ENCODE peak calls at places on chromosomes 3 and 15, in five cellular contexts. One of them, this sample, is unnamed.
A peak's percentile ranks its signal among the peaks of the same experiment; 100 is the strongest.

GRCh38 chr3:138395865-138396751 is 38.3 kb upstream of the ESYT3 start:
- DNase-seq in CD4-positive, alpha-beta T cell: no peak
- DNase-seq in tibial nerve: no peak
- DNase-seq in GM23338: no peak
- DNase-seq in astrocyte of the spinal cord: no peak
- DNase-seq in this sample: no peak

GRCh38 chr3:147162743-147163142 is 243.6 kb downstream of the ZIC4 start:
- DNase-seq in CD4-positive, alpha-beta T cell: no peak
- DNase-seq in GM23338: no peak
- DNase-seq in tibial nerve: no peak
- DNase-seq in astrocyte of the spinal cord: no peak
- DNase-seq in this sample: no peak

GRCh38 chr3:117063910-117064309 is 354.3 kb downstream of the TUSC7 start:
- DNase-seq in CD4-positive, alpha-beta T cell: no peak
- DNase-seq in GM23338: no peak
- DNase-seq in astrocyte of the spinal cord: peak; percentile 16
- DNase-seq in tibial nerve: peak; percentile 28
- DNase-seq in this sample: no peak

GRCh38 chr3:37308247-37308646 is 133.9 kb upstream of the LRRFIP2 start:
- DNase-seq in tibial nerve: no peak
- DNase-seq in GM23338: peak; percentile 53
- DNase-seq in CD4-positive, alpha-beta T cell: no peak
- DNase-seq in astrocyte of the spinal cord: peak; percentile 49
- DNase-seq in this sample: no peak

GRCh38 chr3:155184027-155184426 is 103.9 kb downstream of the MME start:
- DNase-seq in GM23338: no peak
- DNase-seq in tibial nerve: no peak
- DNase-seq in astrocyte of the spinal cord: peak; percentile 12
- DNase-seq in CD4-positive, alpha-beta T cell: no peak
- DNase-seq in this sample: no peak

GRCh38 chr3:14170569-14171159 is 7.7 kb downstream of the XPC start:
- DNase-seq in CD4-positive, alpha-beta T cell: no peak
- DNase-seq in astrocyte of the spinal cord: peak; percentile 45
- DNase-seq in tibial nerve: no peak
- DNase-seq in GM23338: no peak
- DNase-seq in this sample: no peak

GRCh38 chr3:133570139-133570936 is 3.1 kb upstream of the CDV3 start:
- DNase-seq in GM23338: peak; percentile 51
- DNase-seq in CD4-positive, alpha-beta T cell: no peak
- DNase-seq in astrocyte of the spinal cord: peak; percentile 89
- DNase-seq in tibial nerve: no peak
- DNase-seq in this sample: no peak

GRCh38 chr3:16249336-16249735 is 15.4 kb downstream of the DPH3 start:
- DNase-seq in GM23338: peak; percentile 86
- DNase-seq in CD4-positive, alpha-beta T cell: no peak
- DNase-seq in astrocyte of the spinal cord: peak; percentile 34
- DNase-seq in tibial nerve: no peak
- DNase-seq in this sample: no peak

GRCh38 chr3:19937459-19938362 is 3.7 kb upstream of the EFHB start:
- DNase-seq in CD4-positive, alpha-beta T cell: no peak
- DNase-seq in astrocyte of the spinal cord: peak; percentile 32
- DNase-seq in GM23338: peak; percentile 18
- DNase-seq in tibial nerve: no peak
- DNase-seq in this sample: no peak

GRCh38 chr3:152139651-152140050 is 129.1 kb upstream of the MBNL1 start:
- DNase-seq in CD4-positive, alpha-beta T cell: no peak
- DNase-seq in tibial nerve: no peak
- DNase-seq in GM23338: no peak
- DNase-seq in astrocyte of the spinal cord: no peak
- DNase-seq in this sample: no peak

GRCh38 chr3:52339612-52340011 is 23.5 kb downstream of the DNAH1 start:
- DNase-seq in astrocyte of the spinal cord: peak; percentile 88
- DNase-seq in GM23338: peak; percentile 78
- DNase-seq in tibial nerve: peak; percentile 60
- DNase-seq in CD4-positive, alpha-beta T cell: peak; percentile 21
- DNase-seq in this sample: peak; percentile 43

GRCh38 chr3:194855025-194855391 is 169.3 kb downstream of the FAM43A start:
- DNase-seq in tibial nerve: no peak
- DNase-seq in CD4-positive, alpha-beta T cell: no peak
- DNase-seq in GM23338: no peak
- DNase-seq in astrocyte of the spinal cord: no peak
- DNase-seq in this sample: no peak

GRCh38 chr15:99720533-99720932 is 12.7 kb downstream of the LYSMD4 start:
- DNase-seq in tibial nerve: no peak
- DNase-seq in CD4-positive, alpha-beta T cell: no peak
- DNase-seq in GM23338: no peak
- DNase-seq in astrocyte of the spinal cord: no peak
- DNase-seq in this sample: no peak

GRCh38 chr3:141796436-141797166 is 33.4 kb downstream of the GRK7 start:
- DNase-seq in CD4-positive, alpha-beta T cell: peak; percentile 32
- DNase-seq in GM23338: no peak
- DNase-seq in astrocyte of the spinal cord: peak; percentile 73
- DNase-seq in tibial nerve: peak; percentile 16
- DNase-seq in this sample: peak; percentile 58

GRCh38 chr3:72010044-72010443 is 225.1 kb upstream of the PROK2 start:
- DNase-seq in astrocyte of the spinal cord: no peak
- DNase-seq in GM23338: no peak
- DNase-seq in CD4-positive, alpha-beta T cell: no peak
- DNase-seq in tibial nerve: no peak
- DNase-seq in this sample: peak; percentile 74

GRCh38 chr3:45659661-45660566 is 29.3 kb upstream of the SACM1L start:
- DNase-seq in astrocyte of the spinal cord: peak; percentile 81
- DNase-seq in tibial nerve: peak; percentile 67
- DNase-seq in GM23338: peak; percentile 91
- DNase-seq in CD4-positive, alpha-beta T cell: peak; percentile 26
- DNase-seq in this sample: no peak

GRCh38 chr15:95410757-95411156 is 919.7 kb upstream of the NR2F2 start:
- DNase-seq in tibial nerve: no peak
- DNase-seq in CD4-positive, alpha-beta T cell: no peak
- DNase-seq in GM23338: no peak
- DNase-seq in astrocyte of the spinal cord: no peak
- DNase-seq in this sample: no peak

GRCh38 chr3:146803746-146804145 is 198.6 kb upstream of the PLSCR5 start:
- DNase-seq in astrocyte of the spinal cord: peak; percentile 95
- DNase-seq in GM23338: peak; percentile 36
- DNase-seq in tibial nerve: peak; percentile 8
- DNase-seq in CD4-positive, alpha-beta T cell: no peak
- DNase-seq in this sample: no peak

GRCh38 chr3:185332026-185332735 is 30.8 kb upstream of the MAP3K13 start:
- DNase-seq in tibial nerve: no peak
- DNase-seq in astrocyte of the spinal cord: peak; percentile 71
- DNase-seq in CD4-positive, alpha-beta T cell: no peak
- DNase-seq in GM23338: no peak
- DNase-seq in this sample: no peak

GRCh38 chr3:17157713-17158112 is 273.0 kb downstream of the PLCL2 start:
- DNase-seq in astrocyte of the spinal cord: peak; percentile 70
- DNase-seq in tibial nerve: no peak
- DNase-seq in CD4-positive, alpha-beta T cell: no peak
- DNase-seq in GM23338: no peak
- DNase-seq in this sample: no peak

GRCh38 chr3:25662921-25663320 is 1.8 kb downstream of the TOP2B start:
- DNase-seq in astrocyte of the spinal cord: no peak
- DNase-seq in CD4-positive, alpha-beta T cell: no peak
- DNase-seq in tibial nerve: no peak
- DNase-seq in GM23338: no peak
- DNase-seq in this sample: no peak

GRCh38 chr3:120284702-120285507 is at the start of gene GPR156:
- DNase-seq in astrocyte of the spinal cord: no peak
- DNase-seq in tibial nerve: no peak
- DNase-seq in GM23338: peak; percentile 64
- DNase-seq in CD4-positive, alpha-beta T cell: no peak
- DNase-seq in this sample: no peak

GRCh38 chr15:41154412-41154811 is 38.3 kb upstream of the INO80 start:
- DNase-seq in GM23338: no peak
- DNase-seq in astrocyte of the spinal cord: no peak
- DNase-seq in CD4-positive, alpha-beta T cell: no peak
- DNase-seq in tibial nerve: no peak
- DNase-seq in this sample: no peak

GRCh38 chr3:177622520-177622919 is 425.2 kb upstream of the TBL1XR1 start:
- DNase-seq in astrocyte of the spinal cord: no peak
- DNase-seq in tibial nerve: no peak
- DNase-seq in GM23338: peak; percentile 24
- DNase-seq in CD4-positive, alpha-beta T cell: no peak
- DNase-seq in this sample: no peak

GRCh38 chr3:197752107-197752506 is 2.4 kb downstream of the FYTTD1 start:
- DNase-seq in GM23338: no peak
- DNase-seq in CD4-positive, alpha-beta T cell: no peak
- DNase-seq in tibial nerve: no peak
- DNase-seq in astrocyte of the spinal cord: no peak
- DNase-seq in this sample: no peak

GRCh38 chr15:64855206-64856000 is 13.7 kb downstream of the PLEKHO2 start:
- DNase-seq in astrocyte of the spinal cord: no peak
- DNase-seq in CD4-positive, alpha-beta T cell: no peak
- DNase-seq in GM23338: no peak
- DNase-seq in tibial nerve: no peak
- DNase-seq in this sample: no peak

GRCh38 chr3:72571638-72572114 is 276.6 kb downstream of the SHQ1 start:
- DNase-seq in GM23338: no peak
- DNase-seq in astrocyte of the spinal cord: no peak
- DNase-seq in tibial nerve: no peak
- DNase-seq in CD4-positive, alpha-beta T cell: no peak
- DNase-seq in this sample: no peak

GRCh38 chr3:14587733-14588360 is 47.7 kb upstream of the GRIP2 start:
- DNase-seq in astrocyte of the spinal cord: no peak
- DNase-seq in CD4-positive, alpha-beta T cell: no peak
- DNase-seq in tibial nerve: no peak
- DNase-seq in GM23338: no peak
- DNase-seq in this sample: no peak

GRCh38 chr3:3089017-3089416 is 21.2 kb downstream of the IL5RA start:
- DNase-seq in GM23338: no peak
- DNase-seq in CD4-positive, alpha-beta T cell: no peak
- DNase-seq in tibial nerve: no peak
- DNase-seq in astrocyte of the spinal cord: no peak
- DNase-seq in this sample: no peak

GRCh38 chr3:167876603-167877325 is 141.2 kb downstream of the SERPINI1 start:
- DNase-seq in CD4-positive, alpha-beta T cell: no peak
- DNase-seq in GM23338: no peak
- DNase-seq in tibial nerve: peak; percentile 59
- DNase-seq in astrocyte of the spinal cord: peak; percentile 79
- DNase-seq in this sample: no peak

GRCh38 chr15:70510433-70510832 is 252.9 kb downstream of the UACA start:
- DNase-seq in astrocyte of the spinal cord: no peak
- DNase-seq in GM23338: no peak
- DNase-seq in tibial nerve: no peak
- DNase-seq in CD4-positive, alpha-beta T cell: no peak
- DNase-seq in this sample: no peak

GRCh38 chr15:70505971-70506887 is 257.1 kb downstream of the UACA start:
- DNase-seq in tibial nerve: no peak
- DNase-seq in CD4-positive, alpha-beta T cell: no peak
- DNase-seq in astrocyte of the spinal cord: peak; percentile 20
- DNase-seq in GM23338: peak; percentile 25
- DNase-seq in this sample: no peak

GRCh38 chr15:70509282-70510272 is 253.8 kb downstream of the UACA start:
- DNase-seq in astrocyte of the spinal cord: no peak
- DNase-seq in CD4-positive, alpha-beta T cell: no peak
- DNase-seq in tibial nerve: no peak
- DNase-seq in GM23338: no peak
- DNase-seq in this sample: peak; percentile 90

GRCh38 chr15:70507772-70508351 is 255.5 kb downstream of the UACA start:
- DNase-seq in tibial nerve: no peak
- DNase-seq in GM23338: no peak
- DNase-seq in CD4-positive, alpha-beta T cell: no peak
- DNase-seq in astrocyte of the spinal cord: peak; percentile 37
- DNase-seq in this sample: peak; percentile 96

GRCh38 chr15:70508561-70509281 is 254.6 kb downstream of the UACA start:
- DNase-seq in astrocyte of the spinal cord: peak; percentile 86
- DNase-seq in tibial nerve: no peak
- DNase-seq in CD4-positive, alpha-beta T cell: no peak
- DNase-seq in GM23338: peak; percentile 30
- DNase-seq in this sample: peak; percentile 89
- TF ChIP-seq CTCF in astrocyte of the spinal cord: no peak
- TF ChIP-seq CTCF in tibial nerve: no peak
- TF ChIP-seq CTCF in CD4-positive, alpha-beta T cell: no peak
- TF ChIP-seq CTCF in GM23338: peak; percentile 36
- TF ChIP-seq CTCF in this sample: no peak

GRCh38 chr3:99843590-99844260 is 26.1 kb downstream of the CMSS1 start:
- DNase-seq in tibial nerve: no peak
- DNase-seq in CD4-positive, alpha-beta T cell: no peak
- DNase-seq in astrocyte of the spinal cord: peak; percentile 37
- DNase-seq in GM23338: no peak
- DNase-seq in this sample: no peak
- TF ChIP-seq CTCF in tibial nerve: no peak
- TF ChIP-seq CTCF in CD4-positive, alpha-beta T cell: no peak
- TF ChIP-seq CTCF in astrocyte of the spinal cord: no peak
- TF ChIP-seq CTCF in GM23338: no peak
- TF ChIP-seq CTCF in this sample: peak; percentile 10

GRCh38 chr3:42702982-42703694 is 540 bp upstream of the HHATL start:
- DNase-seq in CD4-positive, alpha-beta T cell: no peak
- DNase-seq in astrocyte of the spinal cord: no peak
- DNase-seq in GM23338: no peak
- DNase-seq in tibial nerve: no peak
- DNase-seq in this sample: no peak

GRCh38 chr3:42699511-42699971 is 3.1 kb downstream of the HHATL start:
- DNase-seq in tibial nerve: no peak
- DNase-seq in astrocyte of the spinal cord: no peak
- DNase-seq in GM23338: no peak
- DNase-seq in CD4-positive, alpha-beta T cell: no peak
- DNase-seq in this sample: no peak

GRCh38 chr3:42702066-42702951 is at the start of gene HHATL:
- DNase-seq in astrocyte of the spinal cord: no peak
- DNase-seq in GM23338: no peak
- DNase-seq in tibial nerve: no peak
- DNase-seq in CD4-positive, alpha-beta T cell: no peak
- DNase-seq in this sample: no peak

GRCh38 chr3:42700366-42701288 is 2.0 kb downstream of the HHATL start:
- DNase-seq in astrocyte of the spinal cord: no peak
- DNase-seq in CD4-positive, alpha-beta T cell: no peak
- DNase-seq in GM23338: no peak
- DNase-seq in tibial nerve: no peak
- DNase-seq in this sample: no peak

GRCh38 chr3:42701371-42702065 is 1.1 kb downstream of the HHATL start:
- DNase-seq in astrocyte of the spinal cord: no peak
- DNase-seq in CD4-positive, alpha-beta T cell: peak; percentile 46
- DNase-seq in tibial nerve: no peak
- DNase-seq in GM23338: peak; percentile 89
- DNase-seq in this sample: no peak
- TF ChIP-seq CTCF in astrocyte of the spinal cord: no peak
- TF ChIP-seq CTCF in CD4-positive, alpha-beta T cell: no peak
- TF ChIP-seq CTCF in tibial nerve: no peak
- TF ChIP-seq CTCF in GM23338: no peak
- TF ChIP-seq CTCF in this sample: no peak

DNA sequence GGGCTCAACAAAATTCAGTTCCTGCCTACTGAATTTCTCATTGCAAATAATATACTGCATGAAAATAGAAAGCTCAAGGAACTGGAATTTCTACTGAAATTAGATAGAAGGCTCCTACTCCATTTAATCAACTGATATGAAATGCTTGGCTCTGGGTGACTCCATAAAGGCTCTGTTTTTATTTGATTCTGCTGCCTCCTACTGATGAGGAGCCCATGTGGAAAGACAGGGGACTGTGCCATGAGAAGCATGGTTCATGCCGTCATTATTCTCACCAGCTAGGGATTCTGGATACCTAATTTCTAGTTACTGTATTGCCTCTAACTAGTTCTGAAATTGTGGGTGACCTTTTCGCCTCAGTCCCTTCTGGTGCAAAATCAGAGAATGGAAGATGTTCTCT is 366.2 kb upstream of the DPH6 start:
- DNase-seq in tibial nerve: no peak
- DNase-seq in astrocyte of the spinal cord: peak; percentile 2
- DNase-seq in GM23338: peak; percentile 17
- DNase-seq in CD4-positive, alpha-beta T cell: no peak
- DNase-seq in this sample: no peak
- TF ChIP-seq CTCF in tibial nerve: no peak
- TF ChIP-seq CTCF in astrocyte of the spinal cord: peak; percentile 25
- TF ChIP-seq CTCF in GM23338: peak; percentile 65
- TF ChIP-seq CTCF in CD4-positive, alpha-beta T cell: no peak
- TF ChIP-seq CTCF in this sample: no peak